ENCODE peak calls at places on chromosomes 11 and 22, in five cellular contexts. U is H1, G is HepG2, Q is HEK293T, V is GM12878. T is an unnamed sample.

GRCh38 chr22:28911777-28912669 is 28.7 kb downstream of the ZNRF3 start:
- DNase-seq in U (no peak), G (peak; percentile 89), Q (no peak), V (no peak), T (no peak)

GRCh38 chr22:37609240-37610152 is 862 bp downstream of the GGA1 start:
- DNase-seq in U (no peak), G (no peak), Q (no peak), V (no peak), T (no peak)

GRCh38 chr11:78402842-78403241 is 14.8 kb downstream of the GAB2 start:
- DNase-seq in U (no peak), G (no peak), Q (no peak), V (no peak), T (no peak)

GRCh38 chr22:25282346-25282670 is 62.9 kb downstream of the CRYBB2 start:
- DNase-seq in U (no peak), G (no peak), Q (peak; percentile 50), V (no peak), T (no peak)

GRCh38 chr11:134503596-134503995 is 91.6 kb upstream of the B3GAT1 start:
- DNase-seq in U (no peak), G (no peak), Q (no peak), V (no peak), T (no peak)

GRCh38 chr22:18111759-18112330 is 1.2 kb downstream of the TUBA8 start:
- DNase-seq in U (peak; percentile 51), G (no peak), Q (no peak), V (no peak), T (no peak)

GRCh38 chr11:77208535-77208934 is 80.5 kb downstream of the MYO7A start:
- DNase-seq in U (no peak), G (no peak), Q (no peak), V (no peak), T (no peak)

GRCh38 chr11:6825333-6825744 is 20.1 kb upstream of the OR10A5 start:
- DNase-seq in U (no peak), G (no peak), Q (no peak), V (no peak), T (no peak)

GRCh38 chr11:126766425-126766824 is 234.1 kb downstream of the KIRREL3 start:
- DNase-seq in U (no peak), G (no peak), Q (no peak), V (no peak), T (no peak)

GRCh38 chr11:34624069-34624468 is 3.2 kb downstream of the EHF start:
- DNase-seq in U (no peak), G (no peak), Q (no peak), V (peak; percentile 38), T (no peak)

GRCh38 chr11:93444671-93445073 is 98.5 kb downstream of the SMCO4 start:
- DNase-seq in U (peak; percentile 78), G (peak; percentile 60), Q (no peak), V (no peak), T (peak; percentile 81)

GRCh38 chr11:123054301-123055065 is 7.5 kb downstream of the HSPA8 start:
- DNase-seq in U (no peak), G (peak; percentile 70), Q (peak; percentile 71), V (no peak), T (peak; percentile 42)

GRCh38 chr22:36068776-36069344 is 40.2 kb upstream of the RBFOX2 start:
- DNase-seq in U (no peak), G (no peak), Q (no peak), V (no peak), T (no peak)

GRCh38 chr22:37777122-37777687 is 30.5 kb upstream of the GCAT start:
- DNase-seq in U (no peak), G (peak; percentile 21), Q (no peak), V (peak; percentile 74), T (no peak)

GRCh38 chr11:46265764-46266163 is 11.7 kb upstream of the CREB3L1 start:
- DNase-seq in U (no peak), G (no peak), Q (no peak), V (peak; percentile 47), T (no peak)

GRCh38 chr11:76159983-76160661 is 46.2 kb downstream of the WNT11 start:
- DNase-seq in U (no peak), G (no peak), Q (no peak), V (no peak), T (no peak)

GRCh38 chr11:7667460-7667859 is 5.8 kb downstream of the CYB5R2 start:
- DNase-seq in U (peak; percentile 30), G (no peak), Q (no peak), V (no peak), T (no peak)

GRCh38 chr22:24319451-24319850 is 48.8 kb downstream of the SPECC1L start:
- DNase-seq in U (no peak), G (no peak), Q (no peak), V (no peak), T (no peak)

GRCh38 chr11:34407121-34407813 is 31.5 kb upstream of the CAT start:
- DNase-seq in U (no peak), G (peak; percentile 9), Q (no peak), V (no peak), T (no peak)

GRCh38 chr22:19579880-19580279 is 55.7 kb upstream of the CLDN5 start:
- DNase-seq in U (no peak), G (no peak), Q (no peak), V (peak; percentile 7), T (no peak)

GRCh38 chr11:9861860-9862725 is 198.2 kb downstream of the SWAP70 start:
- DNase-seq in U (peak; percentile 67), G (peak; percentile 64), Q (peak; percentile 68), V (peak; percentile 31), T (peak; percentile 38)

GRCh38 chr11:9896902-9897301 is 233.0 kb downstream of the SWAP70 start:
- DNase-seq in U (no peak), G (no peak), Q (no peak), V (no peak), T (no peak)

DNA sequence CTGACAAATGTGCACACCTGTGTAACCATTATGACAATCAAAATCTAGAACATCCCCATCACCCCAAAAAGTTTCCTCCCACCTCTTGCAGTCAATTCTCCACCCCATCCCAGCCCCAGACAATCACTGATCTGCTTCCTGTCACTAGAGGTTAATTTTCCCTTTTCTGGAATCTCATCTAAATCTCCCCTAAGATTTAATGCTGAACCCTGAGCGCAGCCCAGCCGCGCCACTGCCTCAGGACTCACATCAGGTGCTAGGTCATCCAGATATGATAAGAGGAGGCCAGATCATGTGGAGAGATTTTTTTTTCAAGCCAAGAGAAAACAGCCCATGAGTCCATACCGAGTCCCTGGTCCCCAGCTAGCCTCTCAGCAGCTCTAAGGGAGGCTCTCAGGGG is 4.3 kb upstream of the TMPRSS13 start:
- DNase-seq in U (no peak), G (no peak), Q (no peak), V (no peak), T (no peak)
- TF ChIP-seq SUZ12 in U (no peak), G (no peak), Q (no peak), V (no peak), T (no peak)

DNA sequence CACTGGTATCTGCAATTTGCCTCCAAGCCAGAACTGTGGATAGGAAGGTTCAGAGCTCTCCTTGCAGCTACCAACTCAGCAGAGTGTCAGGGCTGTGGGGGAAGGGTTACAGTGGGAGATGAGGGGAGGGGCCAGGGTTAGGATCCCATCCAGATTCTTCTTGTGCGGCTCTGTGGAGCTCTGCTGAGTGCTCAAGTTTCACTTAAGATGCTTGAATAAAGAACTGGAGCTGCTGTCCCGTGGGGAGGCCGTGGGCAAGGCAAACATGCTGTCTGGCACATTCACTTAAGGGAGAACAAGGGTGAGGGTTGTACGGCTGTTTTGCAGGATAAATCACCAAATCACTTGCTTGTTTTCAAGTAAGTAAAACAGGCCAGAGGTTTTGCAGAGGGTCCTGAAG is 197.1 kb downstream of the FAM76B start:
- DNase-seq in U (peak; percentile 48), G (no peak), Q (no peak), V (no peak), T (peak; percentile 43)
- TF ChIP-seq SUZ12 in U (no peak), G (no peak), Q (no peak), V (no peak), T (no peak)

GRCh38 chr11:102757823-102758549 is 22.4 kb downstream of the MMP10 start:
- DNase-seq in U (no peak), G (no peak), Q (no peak), V (no peak), T (no peak)

GRCh38 chr11:102760355-102761035 is 19.9 kb downstream of the MMP10 start:
- DNase-seq in U (no peak), G (no peak), Q (no peak), V (no peak), T (no peak)

GRCh38 chr11:102761646-102762238 is 18.7 kb downstream of the MMP10 start:
- DNase-seq in U (no peak), G (no peak), Q (no peak), V (no peak), T (no peak)

GRCh38 chr11:102763440-102763839 is 17.0 kb downstream of the MMP10 start:
- DNase-seq in U (no peak), G (no peak), Q (no peak), V (no peak), T (no peak)

GRCh38 chr11:102762414-102762813 is 18.0 kb downstream of the MMP10 start:
- DNase-seq in U (no peak), G (no peak), Q (no peak), V (no peak), T (no peak)
- TF ChIP-seq SUZ12 in U (no peak), G (no peak), Q (no peak), V (no peak), T (no peak)

GRCh38 chr11:10898763-10899541 is 41.1 kb upstream of the ZBED5 start:
- DNase-seq in U (no peak), G (no peak), Q (no peak), V (no peak), T (no peak)

GRCh38 chr11:10895285-10895684 is 37.4 kb upstream of the ZBED5 start:
- DNase-seq in U (no peak), G (no peak), Q (no peak), V (no peak), T (no peak)

GRCh38 chr11:10898003-10898762 is 40.3 kb upstream of the ZBED5 start:
- DNase-seq in U (no peak), G (no peak), Q (no peak), V (no peak), T (no peak)

GRCh38 chr11:10896493-10896892 is 38.6 kb upstream of the ZBED5 start:
- DNase-seq in U (no peak), G (no peak), Q (no peak), V (no peak), T (no peak)

DNA sequence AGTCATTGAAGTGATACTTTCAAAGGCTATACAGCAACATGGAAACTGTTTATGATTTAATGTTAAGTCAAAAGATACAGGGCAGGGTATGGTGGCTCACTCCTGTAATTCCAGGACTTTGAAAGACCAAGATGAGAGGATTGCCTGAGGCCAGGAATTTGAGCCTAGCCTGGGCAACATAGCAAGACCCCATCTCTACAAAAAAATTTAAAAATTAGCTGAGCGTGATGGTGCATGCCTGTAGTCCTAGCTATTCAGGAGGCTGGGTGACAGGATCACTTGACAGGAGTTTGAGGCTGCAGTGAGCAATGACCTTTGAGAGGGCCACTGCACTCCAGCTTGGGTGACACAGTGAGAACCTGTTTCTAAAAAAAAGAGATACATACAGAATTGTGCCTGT is 39.3 kb upstream of the ZBED5 start:
- DNase-seq in U (no peak), G (no peak), Q (no peak), V (no peak), T (no peak)
- TF ChIP-seq SUZ12 in U (no peak), G (no peak), Q (no peak), V (no peak), T (no peak)